ENCODE peak calls at places on chromosome 7, in six cellular contexts. C is H9, J is mesenchymal stem cell, S is IMR-90, B is trophoblast cell, Q is H1. V is an unnamed sample.

GRCh38 chr7:132214452-132214851 is 361.8 kb downstream of the PLXNA4 start:
- DNase-seq in Q (no peak), S (no peak), J (no peak), C (no peak), B (no peak), V (no peak)

GRCh38 chr7:30188806-30189205 is 54.0 kb downstream of the MTURN start:
- DNase-seq in S (no peak), C (no peak), Q (no peak), J (no peak), B (no peak), V (no peak)

GRCh38 chr7:74044366-74045350 is 16.7 kb downstream of the ELN start:
- DNase-seq in C (no peak), B (no peak), S (no peak), J (no peak), Q (no peak), V (no peak)

GRCh38 chr7:69342154-69342884 is 256.0 kb upstream of the AUTS2 start:
- DNase-seq in S (no peak), C (no peak), J (no peak), B (peak; percentile 81), Q (no peak), V (no peak)

GRCh38 chr7:113374924-113375323 is 256.6 kb upstream of the SMIM30 start:
- DNase-seq in B (no peak), S (no peak), Q (no peak), J (no peak), C (no peak), V (no peak)

GRCh38 chr7:78326870-78327269 is 528.3 kb downstream of the PHTF2 start:
- DNase-seq in Q (no peak), B (no peak), C (no peak), S (peak; percentile 15), J (no peak), V (no peak)

GRCh38 chr7:84688671-84689070 is 494.1 kb upstream of the SEMA3A start:
- DNase-seq in B (peak; percentile 45), J (peak; percentile 12), C (no peak), Q (no peak), S (peak; percentile 50), V (no peak)

GRCh38 chr7:39509912-39510311 is 56.3 kb upstream of the YAE1 start:
- DNase-seq in C (no peak), B (no peak), Q (no peak), S (no peak), J (no peak), V (no peak)

GRCh38 chr7:137331378-137331777 is 12.2 kb downstream of the PTN start:
- DNase-seq in J (no peak), Q (no peak), B (no peak), C (no peak), S (peak; percentile 10), V (no peak)

GRCh38 chr7:91408388-91409154 is 144.3 kb downstream of the FZD1 start:
- DNase-seq in B (peak; percentile 5), J (no peak), S (no peak), Q (no peak), C (no peak), V (no peak)

GRCh38 chr7:131538071-131538790 is 18.2 kb downstream of the PODXL start:
- DNase-seq in S (peak; percentile 23), C (no peak), Q (no peak), B (no peak), J (no peak), V (no peak)

GRCh38 chr7:124712017-124712416 is 53.6 kb downstream of the GPR37 start:
- DNase-seq in B (peak; percentile 22), Q (no peak), S (no peak), J (no peak), C (no peak), V (no peak)

GRCh38 chr7:953547-954327 is 743 bp downstream of the ADAP1 start:
- DNase-seq in Q (peak; percentile 74), B (peak; percentile 68), S (peak; percentile 17), J (peak; percentile 37), C (peak; percentile 69), V (no peak)

GRCh38 chr7:88289505-88290129 is 17.1 kb downstream of the STEAP4 start:
- DNase-seq in C (no peak), Q (no peak), S (no peak), B (no peak), J (no peak), V (no peak)

GRCh38 chr7:125084196-125084595 is 154.6 kb upstream of the POT1 start:
- DNase-seq in C (no peak), S (no peak), Q (no peak), B (no peak), J (no peak), V (no peak)

GRCh38 chr7:17408904-17409290 is 110.4 kb downstream of the AHR start:
- DNase-seq in Q (no peak), J (no peak), S (peak; percentile 46), B (no peak), C (no peak), V (no peak)

GRCh38 chr7:75617634-75618234 is 121.0 kb downstream of the HIP1 start:
- DNase-seq in C (no peak), S (no peak), B (peak; percentile 54), Q (no peak), J (peak; percentile 82), V (no peak)

GRCh38 chr7:8260871-8261707 is 878 bp downstream of the ICA1 start:
- DNase-seq in B (no peak), J (peak; percentile 33), S (no peak), C (no peak), Q (no peak), V (no peak)

GRCh38 chr7:30032310-30033125 is 4.3 kb downstream of the PLEKHA8 start:
- DNase-seq in Q (no peak), B (peak; percentile 92), S (peak; percentile 82), C (no peak), J (peak; percentile 16), V (no peak)

GRCh38 chr7:30505174-30505697 is 607 bp upstream of the GGCT start:
- DNase-seq in B (no peak), J (no peak), S (no peak), C (no peak), Q (no peak), V (no peak)

GRCh38 chr7:91348686-91349085 is 84.5 kb downstream of the FZD1 start:
- DNase-seq in B (no peak), Q (no peak), S (peak; percentile 4), C (no peak), J (peak; percentile 23), V (no peak)

GRCh38 chr7:38574121-38574520 is 57.1 kb downstream of the AMPH start:
- DNase-seq in S (peak; percentile 31), J (no peak), B (no peak), C (no peak), Q (no peak), V (no peak)

GRCh38 chr7:69211739-69212138 is 386.5 kb upstream of the AUTS2 start:
- DNase-seq in J (no peak), B (no peak), C (peak; percentile 79), S (no peak), Q (peak; percentile 54), V (no peak)

GRCh38 chr7:106823631-106824030 is 41.5 kb upstream of the PIK3CG start:
- DNase-seq in S (peak; percentile 37), B (no peak), Q (no peak), J (no peak), C (no peak), V (no peak)

GRCh38 chr7:45922810-45923209 is 1.7 kb upstream of the IGFBP3 start:
- DNase-seq in S (no peak), C (no peak), J (peak; percentile 53), Q (no peak), B (peak; percentile 37), V (no peak)

GRCh38 chr7:77415822-77416620 is at the start of gene GSAP:
- DNase-seq in Q (peak; percentile 75), J (peak; percentile 43), S (no peak), B (peak; percentile 71), C (peak; percentile 62), V (peak; percentile 26)

GRCh38 chr7:143900230-143900766 is 1.7 kb downstream of the TCAF1 start:
- DNase-seq in J (no peak), B (no peak), Q (no peak), S (peak; percentile 78), C (no peak), V (no peak)
- H3K18ac ChIP-seq in J (no peak overlapping the region), B (no peak overlapping the region), Q (no peak overlapping the region), S (peak overlapping the region; percentile 51), C (no peak overlapping the region), V (no peak overlapping the region)

DNA sequence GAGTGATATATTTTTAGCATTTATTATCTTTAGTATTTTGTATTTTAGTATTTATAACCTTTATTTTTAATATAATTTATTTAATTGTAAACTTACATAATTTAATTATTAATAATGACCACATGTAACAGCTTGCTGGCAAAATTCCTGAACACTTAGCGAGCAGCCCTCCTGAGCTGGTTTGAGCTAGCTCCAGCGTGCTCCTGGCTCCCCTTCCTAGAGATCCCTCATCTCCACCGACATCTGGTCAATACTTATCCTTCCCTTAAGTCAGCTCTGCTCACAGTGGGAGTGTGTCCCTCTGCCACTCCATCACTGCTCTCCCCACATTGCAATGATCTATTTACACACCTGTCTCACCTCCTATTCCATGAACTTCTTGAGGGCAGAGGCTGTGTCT is 20.7 kb upstream of the TBXAS1 start:
- DNase-seq in Q (no peak), C (no peak), S (no peak), B (no peak), J (no peak), V (no peak)
- H3K14ac ChIP-seq in Q (no peak overlapping the region), C (no peak overlapping the region), S (no peak overlapping the region), B (no peak overlapping the region), J (peak overlapping the region; percentile 50), V (no peak overlapping the region)

GRCh38 chr7:101435461-101436225 is 73.0 kb downstream of the COL26A1 start:
- DNase-seq in Q (peak; percentile 64), B (no peak), S (no peak), C (peak; percentile 62), J (no peak), V (no peak)

GRCh38 chr7:101432316-101432715 is 69.6 kb downstream of the COL26A1 start:
- DNase-seq in J (no peak), B (peak; percentile 66), C (no peak), Q (no peak), S (no peak), V (no peak)

GRCh38 chr7:101433688-101434087 is 71.0 kb downstream of the COL26A1 start:
- DNase-seq in S (no peak), C (no peak), J (no peak), B (no peak), Q (no peak), V (no peak)

GRCh38 chr7:101436226-101436745 is 73.6 kb downstream of the COL26A1 start:
- DNase-seq in J (no peak), Q (no peak), S (no peak), B (no peak), C (no peak), V (no peak)

GRCh38 chr7:101436857-101437576 is 74.3 kb downstream of the COL26A1 start:
- DNase-seq in B (peak; percentile 85), J (no peak), Q (peak; percentile 91), S (no peak), C (peak; percentile 93), V (peak; percentile 29)
- H3K18ac ChIP-seq in B (no peak overlapping the region), J (no peak overlapping the region), Q (peak overlapping the region; percentile 44), S (no peak overlapping the region), C (no peak overlapping the region), V (peak overlapping the region; percentile 51)

GRCh38 chr7:5172196-5172800 is 17.7 kb upstream of the WIPI2 start:
- DNase-seq in Q (no peak), S (no peak), B (peak; percentile 89), J (no peak), C (no peak), V (no peak)

GRCh38 chr7:5173490-5173889 is 16.5 kb upstream of the WIPI2 start:
- DNase-seq in C (no peak), Q (no peak), S (no peak), J (no peak), B (peak; percentile 23), V (no peak)

GRCh38 chr7:5179756-5180155 is 10.3 kb upstream of the WIPI2 start:
- DNase-seq in B (no peak), C (no peak), J (no peak), S (no peak), Q (no peak), V (no peak)

GRCh38 chr7:5177060-5177459 is 13.0 kb upstream of the WIPI2 start:
- DNase-seq in B (peak; percentile 54), Q (no peak), C (no peak), J (no peak), S (peak; percentile 87), V (no peak)
- H3K14ac ChIP-seq in B (no peak overlapping the region), Q (no peak overlapping the region), C (no peak overlapping the region), J (no peak overlapping the region), S (no peak overlapping the region), V (no peak overlapping the region)